ENCODE peak calls at places on chromosomes 11 and 22, in six cellular contexts. L, S, J, T, M and B are unnamed samples.

GRCh38 chr22:50261615-50262459 is at the start of gene MAPK12:
- DNase-seq in T (peak; percentile 87), J (peak; percentile 78), M (no peak), S (peak; percentile 28), L (no peak), B (no peak)

GRCh38 chr11:92284558-92284957 is 59.9 kb downstream of the FAT3 start:
- DNase-seq in L (no peak), J (no peak), S (no peak), M (no peak), T (no peak), B (no peak)

GRCh38 chr11:8206251-8207079 is 37.6 kb upstream of the RIC3 start:
- DNase-seq in T (peak; percentile 80), M (no peak), S (peak; percentile 22), L (no peak), J (no peak), B (no peak)

GRCh38 chr11:9802291-9802861 is 138.5 kb downstream of the SWAP70 start:
- DNase-seq in S (peak; percentile 64), J (peak; percentile 18), M (peak; percentile 91), T (no peak), L (no peak), B (no peak)

GRCh38 chr22:22882033-22882717 is 5.4 kb upstream of the IGLL5 start:
- DNase-seq in J (no peak), M (no peak), L (no peak), T (no peak), S (no peak), B (no peak)

GRCh38 chr11:36565033-36565610 is 2.7 kb upstream of the RAG1 start:
- DNase-seq in S (no peak), L (no peak), T (no peak), M (no peak), J (no peak), B (no peak)

GRCh38 chr11:56509439-56509838 is 18.3 kb upstream of the OR5M8 start:
- DNase-seq in J (no peak), M (no peak), T (no peak), L (no peak), S (no peak), B (no peak)

GRCh38 chr11:68460741-68461283 is at the start of gene PPP6R3:
- DNase-seq in M (no peak), T (no peak), L (no peak), S (no peak), J (no peak), B (no peak)

GRCh38 chr11:62702241-62702640 is 5.0 kb downstream of the BSCL2 start:
- DNase-seq in L (no peak), S (no peak), M (no peak), J (no peak), T (no peak), B (no peak)

GRCh38 chr22:38879102-38879729 is 7.2 kb upstream of the CBX6 start:
- DNase-seq in S (no peak), L (no peak), T (no peak), J (no peak), M (no peak), B (no peak)

GRCh38 chr11:19794161-19794560 is 81.5 kb downstream of the NAV2 start:
- DNase-seq in J (no peak), S (no peak), T (no peak), L (no peak), M (no peak), B (no peak)

GRCh38 chr11:72969894-72970335 is 155.7 kb downstream of the ATG16L2 start:
- DNase-seq in T (no peak), J (no peak), M (no peak), L (no peak), S (peak; percentile 66), B (no peak)

GRCh38 chr11:123543796-123544195 is 110.6 kb downstream of the SCN3B start:
- DNase-seq in T (no peak), M (peak; percentile 10), S (peak; percentile 59), J (no peak), L (peak; percentile 88), B (no peak)

GRCh38 chr11:73390601-73391565 is 14.7 kb downstream of the RELT start:
- DNase-seq in J (no peak), T (no peak), S (no peak), L (no peak), M (no peak), B (no peak)

GRCh38 chr11:37503411-37504065 is 905.5 kb upstream of the RAG2 start:
- DNase-seq in M (no peak), J (no peak), T (no peak), L (no peak), S (no peak), B (no peak)

GRCh38 chr11:121446752-121447156 is 5.4 kb upstream of the SORL1 start:
- DNase-seq in M (no peak), T (peak; percentile 51), S (peak; percentile 17), J (no peak), L (no peak), B (no peak)

GRCh38 chr11:69099193-69099592 is 50.5 kb downstream of the TPCN2 start:
- DNase-seq in T (no peak), L (no peak), J (no peak), S (no peak), M (no peak), B (no peak)

GRCh38 chr22:47933226-47933625 is 1170.8 kb downstream of the TBC1D22A start:
- DNase-seq in S (no peak), T (no peak), L (no peak), J (no peak), M (no peak), B (no peak)

GRCh38 chr22:47250995-47251765 is 488.7 kb downstream of the TBC1D22A start:
- DNase-seq in M (no peak), T (no peak), J (no peak), S (no peak), L (no peak), B (no peak)

GRCh38 chr11:58905716-58906547 is 33.4 kb upstream of the GLYATL1 start:
- DNase-seq in T (peak; percentile 92), M (peak; percentile 72), L (peak; percentile 62), S (peak; percentile 91), J (no peak), B (no peak)

GRCh38 chr11:96524475-96524874 is 134.7 kb downstream of the JRKL start:
- DNase-seq in S (peak; percentile 10), M (no peak), T (no peak), J (no peak), L (peak; percentile 23), B (no peak)
- TF ChIP-seq CTCF in S (peak; percentile 21), M (peak; percentile 45), T (no peak), J (no peak), L (peak; percentile 40), B (no peak)

DNA sequence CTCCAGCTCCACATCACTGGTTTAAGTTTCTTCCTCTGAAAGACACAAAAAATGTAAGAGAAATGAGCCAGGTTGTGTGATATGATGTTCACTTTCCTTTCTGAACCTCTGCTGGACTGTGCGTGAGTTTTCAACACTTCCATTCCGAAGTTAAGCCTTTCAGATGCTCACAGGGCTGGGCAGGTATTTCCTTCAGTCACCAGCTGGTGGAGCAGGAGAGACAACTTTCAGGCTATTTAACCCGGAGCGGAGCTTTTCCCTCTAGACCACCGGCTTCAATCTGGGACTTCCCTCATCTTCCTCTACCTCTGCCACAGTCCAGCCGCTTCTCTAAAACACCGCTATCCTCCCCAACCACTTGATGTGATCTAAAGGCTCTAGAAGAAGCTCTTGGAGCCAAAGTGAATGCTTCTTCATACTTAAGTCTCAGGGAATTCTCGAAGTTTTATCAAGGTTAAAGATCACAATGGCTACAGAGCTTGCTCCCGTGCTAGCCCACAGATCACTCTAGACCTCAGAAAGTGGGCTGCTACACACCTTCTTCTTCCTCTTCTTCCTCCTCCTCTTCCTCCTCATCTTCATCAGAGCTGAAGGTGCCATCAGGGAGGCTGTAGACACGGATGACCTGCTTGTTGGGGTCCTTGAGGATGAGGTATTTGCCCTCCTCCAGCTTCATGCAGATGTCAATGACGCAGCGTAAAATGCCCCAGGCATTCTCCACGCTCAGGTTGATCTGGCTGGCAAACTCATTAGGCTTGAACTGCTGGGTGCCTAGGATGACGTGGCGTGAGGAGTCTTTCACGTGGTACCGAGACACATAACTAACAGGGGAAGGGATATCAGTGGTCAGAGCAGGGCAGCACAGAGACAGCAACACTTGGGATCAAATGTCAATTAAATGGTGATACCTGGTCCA is 4.4 kb upstream of the FOXRED2 start:
- DNase-seq in J (peak; percentile 68), S (peak; percentile 65), M (no peak), T (peak; percentile 74), L (no peak), B (peak; percentile 61)
- TF ChIP-seq CTCF in J (peak; percentile 72), S (peak; percentile 72), M (peak; percentile 69), T (peak; percentile 60), L (peak; percentile 80), B (peak; percentile 43)

GRCh38 chr11:12998336-12998735 is 10.8 kb upstream of the RASSF10 start:
- DNase-seq in M (no peak), L (no peak), J (no peak), T (no peak), S (no peak), B (no peak)

GRCh38 chr11:13000721-13001120 is 8.4 kb upstream of the RASSF10 start:
- DNase-seq in M (no peak), T (no peak), S (no peak), L (no peak), J (no peak), B (no peak)

GRCh38 chr11:13003726-13004493 is 5.2 kb upstream of the RASSF10 start:
- DNase-seq in J (no peak), M (no peak), L (no peak), T (peak; percentile 58), S (no peak), B (no peak)

GRCh38 chr11:12997168-12997567 is 11.9 kb upstream of the RASSF10 start:
- DNase-seq in L (no peak), S (no peak), T (no peak), J (no peak), M (no peak), B (no peak)

DNA sequence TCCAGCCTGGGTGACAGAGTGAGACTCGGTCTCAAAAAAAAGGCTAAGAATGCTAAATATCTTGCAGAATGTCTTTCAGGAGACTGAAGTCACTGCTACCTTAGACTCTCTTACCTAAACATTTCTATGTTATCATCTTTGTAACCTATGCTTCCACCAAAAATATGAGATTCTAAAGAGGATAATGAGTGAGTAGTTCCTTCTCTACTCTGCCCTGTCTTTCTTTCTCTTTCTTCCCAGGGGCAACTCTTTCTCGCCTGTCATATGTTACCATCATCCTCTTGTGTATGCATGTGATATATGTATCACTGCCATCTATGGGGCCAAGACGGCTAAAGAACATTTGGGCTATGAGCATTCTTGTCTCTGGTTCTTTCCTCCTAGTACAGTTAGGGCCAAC is 9.0 kb upstream of the RASSF10 start:
- DNase-seq in M (no peak), J (no peak), S (no peak), L (no peak), T (no peak), B (no peak)
- TF ChIP-seq CTCF in M (no peak), J (no peak), S (no peak), L (no peak), T (no peak), B (no peak)

DNA sequence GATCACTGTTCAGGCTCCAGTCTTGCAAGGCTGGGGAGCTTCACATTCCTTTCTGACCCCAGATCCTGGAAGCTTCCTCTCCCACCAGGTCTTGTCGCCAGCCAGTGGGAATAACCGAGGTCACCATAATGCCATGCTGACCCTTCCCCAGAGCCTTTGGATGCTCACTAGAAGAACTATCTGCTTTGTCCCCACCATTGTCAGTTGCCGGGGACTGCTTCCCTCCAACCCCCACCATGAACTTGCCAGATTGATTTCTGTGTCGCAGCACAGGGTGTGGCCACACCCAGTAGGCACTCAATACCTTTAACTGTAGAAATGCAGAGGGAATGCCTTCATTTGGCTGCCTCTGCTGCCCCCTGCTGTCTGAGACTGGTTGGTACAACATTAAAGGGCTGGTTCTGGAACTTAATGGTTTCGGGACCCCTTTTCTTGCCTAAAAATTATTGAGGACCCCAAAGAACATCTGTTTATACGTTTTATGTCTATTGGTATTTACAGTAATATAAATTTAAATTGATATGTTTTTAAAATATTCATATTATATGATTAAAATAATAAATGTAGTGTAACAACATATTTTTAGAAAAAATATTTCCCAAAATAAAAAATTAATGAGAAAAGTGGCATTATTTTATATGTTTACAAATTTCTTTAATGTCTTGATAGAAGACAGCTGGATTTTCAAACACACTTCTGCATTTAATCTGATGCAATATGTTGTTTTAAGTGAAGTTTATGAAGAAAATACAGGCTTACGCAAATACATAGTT is 6.6 kb upstream of the GDPD5 start:
- DNase-seq in M (no peak), T (peak; percentile 82), S (peak; percentile 63), L (no peak), J (peak; percentile 91), B (peak; percentile 55)
- TF ChIP-seq CTCF in M (peak; percentile 91), T (peak; percentile 97), S (peak; percentile 86), L (peak; percentile 83), J (peak; percentile 95), B (peak; percentile 96)